ENCODE peak calls at places on chromosomes 2 and 18, in ten cellular contexts. J is MM.1S, U is right lobe of liver, E is HCT116, H is hepatocyte, W is transverse colon, L is lung, N is heart right ventricle, B is psoas muscle, R is tibial nerve. C is an unnamed sample. For H3K4me1, the result is how much of the 10 kb centered on the place peaks cover.

GRCh38 chr2:3038636-3039035 is 339.0 kb downstream of the EIPR1 start:
- DNase-seq in J (no peak), U (peak), E (no peak), H (no peak), W (no peak), L (peak), N (no peak), B (no peak), R (no peak), C (no peak)

GRCh38 chr2:170514140-170514539 is 201.0 kb upstream of the SP5 start:
- DNase-seq in J (no peak), U (no peak), E (no peak), H (no peak), W (no peak), L (no peak), N (no peak), B (no peak), R (no peak), C (no peak)

GRCh38 chr2:74250189-74250631 is 51.8 kb downstream of the MTHFD2 start:
- DNase-seq in J (peak), U (no peak), E (peak), H (peak), W (peak), L (peak), N (peak), B (peak), R (no peak), C (peak)

GRCh38 chr2:9712263-9712662 is 81.5 kb upstream of the YWHAQ start:
- DNase-seq in J (no peak), U (no peak), E (no peak), H (no peak), W (no peak), L (no peak), N (no peak), B (no peak), R (no peak), C (no peak)

GRCh38 chr18:59959079-59959478 is 59.3 kb downstream of the PMAIP1 start:
- DNase-seq in J (no peak), U (no peak), E (peak), H (no peak), W (no peak), L (no peak), N (no peak), B (no peak), R (no peak), C (no peak)

GRCh38 chr2:45821558-45822271 is 170.2 kb downstream of the PRKCE start:
- DNase-seq in J (no peak), U (peak), E (peak), H (peak), W (peak), L (peak), N (peak), B (peak), R (peak), C (peak)

GRCh38 chr18:31396796-31397195 is 20.2 kb downstream of the DSG4 start:
- DNase-seq in J (no peak), U (no peak), E (no peak), H (peak), W (no peak), L (no peak), N (no peak), B (no peak), R (no peak), C (no peak)

GRCh38 chr2:135820003-135820618 is 16.9 kb downstream of the LCT start:
- DNase-seq in J (no peak), U (no peak), E (no peak), H (no peak), W (no peak), L (no peak), N (no peak), B (no peak), R (no peak), C (no peak)

DNA sequence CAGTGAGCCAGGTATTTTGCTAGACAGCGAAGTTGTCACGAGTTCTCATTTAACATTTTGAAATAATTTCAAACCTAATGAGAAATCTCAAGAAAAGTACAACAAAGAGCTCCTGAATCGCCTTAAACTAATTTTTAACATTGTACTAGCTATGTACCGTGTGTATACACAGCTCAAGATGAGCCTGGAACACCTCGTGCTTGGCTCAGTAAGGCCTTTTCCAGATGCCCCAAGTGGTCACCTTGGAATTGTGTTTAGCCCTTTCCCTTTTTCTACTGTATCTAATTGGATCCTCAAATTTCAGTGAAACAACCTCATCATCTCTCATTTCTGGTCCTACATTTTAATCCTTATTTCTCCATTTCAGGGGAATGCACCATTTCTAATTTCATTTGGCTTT is 7.2 kb downstream of the PTPN4 start:
- DNase-seq in J (no peak), U (no peak), E (no peak), H (no peak), W (no peak), L (no peak), N (no peak), B (no peak), R (no peak), C (no peak)
- TF ChIP-seq CTCF in J (no peak), U (no peak), E (no peak), H (no peak), W (no peak), L (no peak), N (no peak), B (no peak), R (no peak), C (no peak)

GRCh38 chr2:50872543-50872942 is 159.4 kb downstream of the NRXN1 start:
- DNase-seq in J (no peak), U (no peak), E (peak), H (no peak), W (no peak), L (no peak), N (no peak), B (no peak), R (no peak), C (no peak)
- H3K4me1 ChIP-seq in J (under half), U (under half), E (under half), H (under half), W (under half), L (under half), N (under half), B (under half), R (under half), C (under half)

GRCh38 chr2:173959909-173960308 is 5.3 kb downstream of the SP3 start:
- DNase-seq in J (no peak), U (no peak), E (no peak), H (no peak), W (no peak), L (no peak), N (no peak), B (no peak), R (no peak), C (no peak)
- TF ChIP-seq CTCF in J (no peak), U (no peak), E (no peak), H (no peak), W (no peak), L (no peak), N (no peak), B (no peak), R (no peak), C (no peak)

GRCh38 chr2:130372833-130373807 is 17.3 kb downstream of the PTPN18 start:
- DNase-seq in J (no peak), U (peak), E (no peak), H (no peak), W (no peak), L (no peak), N (no peak), B (no peak), R (no peak), C (no peak)

GRCh38 chr2:130370490-130370889 is 14.6 kb downstream of the PTPN18 start:
- DNase-seq in J (no peak), U (peak), E (no peak), H (no peak), W (peak), L (no peak), N (no peak), B (no peak), R (no peak), C (no peak)

GRCh38 chr2:130372055-130372832 is 16.4 kb downstream of the PTPN18 start:
- DNase-seq in J (peak), U (peak), E (peak), H (peak), W (peak), L (peak), N (peak), B (peak), R (peak), C (peak)

GRCh38 chr2:130369589-130370341 is 13.9 kb downstream of the PTPN18 start:
- DNase-seq in J (no peak), U (no peak), E (no peak), H (no peak), W (no peak), L (no peak), N (no peak), B (no peak), R (no peak), C (no peak)

DNA sequence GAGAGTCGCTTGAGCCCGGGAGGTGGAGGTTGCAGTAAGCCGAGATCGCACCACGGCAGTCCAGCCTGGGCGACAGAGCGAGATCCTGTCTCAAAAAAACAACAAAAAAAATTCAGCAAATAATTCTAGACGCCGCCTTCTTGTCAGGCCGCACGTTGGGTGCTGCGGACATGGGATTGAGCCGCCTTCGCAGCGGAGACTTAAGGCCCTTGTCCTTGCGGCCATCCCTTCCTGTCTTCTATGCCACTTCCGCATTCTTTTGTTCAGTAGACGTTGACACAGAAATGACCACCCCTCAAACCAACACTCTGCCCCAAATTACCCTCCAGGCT is 15.8 kb downstream of the PTPN18 start:
- DNase-seq in J (no peak), U (no peak), E (no peak), H (peak), W (no peak), L (no peak), N (no peak), B (no peak), R (no peak), C (no peak)
- H3K4me1 ChIP-seq in J (under half), U (under half), E (under half), H (under half), W (under half), L (under half), N (under half), B (under half), R (half or more), C (half or more)

GRCh38 chr2:162092008-162092390 is 18.0 kb upstream of the DPP4 start:
- DNase-seq in J (no peak), U (no peak), E (no peak), H (no peak), W (no peak), L (no peak), N (no peak), B (no peak), R (no peak), C (no peak)

GRCh38 chr2:162090109-162090508 is 16.1 kb upstream of the DPP4 start:
- DNase-seq in J (no peak), U (no peak), E (no peak), H (no peak), W (no peak), L (no peak), N (no peak), B (no peak), R (no peak), C (no peak)

GRCh38 chr2:162092656-162093556 is 18.9 kb upstream of the DPP4 start:
- DNase-seq in J (no peak), U (no peak), E (peak), H (peak), W (no peak), L (no peak), N (peak), B (peak), R (no peak), C (no peak)

GRCh38 chr2:162086904-162087303 is 12.9 kb upstream of the DPP4 start:
- DNase-seq in J (no peak), U (no peak), E (no peak), H (no peak), W (no peak), L (no peak), N (no peak), B (no peak), R (no peak), C (no peak)

GRCh38 chr2:162091325-162092007 is 17.5 kb upstream of the DPP4 start:
- DNase-seq in J (no peak), U (no peak), E (peak), H (peak), W (peak), L (no peak), N (no peak), B (no peak), R (no peak), C (no peak)
- TF ChIP-seq CTCF in J (no peak), U (no peak), E (peak), H (peak), W (peak), L (no peak), N (no peak), B (no peak), R (no peak), C (no peak)

GRCh38 chr18:35038881-35039491 is 2.2 kb upstream of the MAPRE2 start:
- DNase-seq in J (no peak), U (no peak), E (no peak), H (no peak), W (no peak), L (no peak), N (no peak), B (no peak), R (no peak), C (no peak)
- H3K4me1 ChIP-seq in J (under half), U (under half), E (under half), H (under half), W (under half), L (under half), N (under half), B (half or more), R (under half), C (under half)

GRCh38 chr2:218022851-218023530 is 20.2 kb upstream of the TNS1 start:
- DNase-seq in J (no peak), U (peak), E (no peak), H (no peak), W (no peak), L (no peak), N (no peak), B (no peak), R (peak), C (no peak)
- TF ChIP-seq CTCF in J (no peak), U (no peak), E (no peak), H (no peak), W (no peak), L (no peak), N (no peak), B (no peak), R (no peak), C (no peak)

DNA sequence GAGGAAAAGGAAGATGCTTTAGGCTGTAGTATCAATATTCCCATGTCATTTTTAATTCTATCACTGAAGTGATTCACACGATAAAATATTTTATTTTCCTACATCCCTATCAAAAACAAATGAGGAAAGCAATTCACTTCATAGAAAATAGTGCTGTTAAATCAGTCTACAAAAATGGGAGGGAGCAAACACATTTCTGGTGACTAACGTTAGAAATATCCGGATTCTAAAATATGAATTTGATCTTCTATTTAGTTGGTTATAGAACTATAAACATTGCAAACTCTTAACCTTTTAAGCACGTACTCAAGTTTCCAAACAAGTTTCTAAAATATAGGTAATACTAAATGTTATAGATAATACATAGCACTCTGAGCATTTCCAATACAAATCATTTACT is 20.8 kb downstream of the ATF2 start:
- DNase-seq in J (no peak), U (no peak), E (no peak), H (no peak), W (no peak), L (no peak), N (no peak), B (no peak), R (no peak), C (no peak)
- H3K4me1 ChIP-seq in J (under half), U (under half), E (under half), H (under half), W (under half), L (under half), N (under half), B (under half), R (under half), C (under half)

GRCh38 chr18:48891721-48892120 is 59.0 kb downstream of the SMAD7 start:
- DNase-seq in J (no peak), U (no peak), E (no peak), H (no peak), W (no peak), L (no peak), N (no peak), B (no peak), R (no peak), C (no peak)
- TF ChIP-seq CTCF in J (no peak), U (no peak), E (no peak), H (no peak), W (no peak), L (no peak), N (no peak), B (no peak), R (no peak), C (no peak)

C was measured in stomach.